ENCODE peak calls at places on chromosomes 4 and X, in five cellular contexts. One of them, this sample, is unnamed.

GRCh38 chr4:173013232-173013932 is 155.2 kb upstream of the GALNT7 start:
- DNase-seq in H9: peak
- DNase-seq in GM12878: peak
- DNase-seq in neural progenitor cell: peak
- DNase-seq in GM23248: peak
- DNase-seq in this sample: no peak

GRCh38 chr4:95638920-95639501 is 90.2 kb upstream of the UNC5C start:
- DNase-seq in GM12878: no peak
- DNase-seq in GM23248: no peak
- DNase-seq in neural progenitor cell: no peak
- DNase-seq in H9: no peak
- DNase-seq in this sample: peak

GRCh38 chrX:102863735-102864134 is 73.3 kb upstream of the RAB40AL start:
- DNase-seq in GM12878: peak
- DNase-seq in H9: peak
- DNase-seq in neural progenitor cell: peak
- DNase-seq in GM23248: peak
- DNase-seq in this sample: peak

GRCh38 chr4:151921811-151922210 is 161.0 kb upstream of the GATB start:
- DNase-seq in GM12878: no peak
- DNase-seq in H9: no peak
- DNase-seq in GM23248: peak
- DNase-seq in neural progenitor cell: no peak
- DNase-seq in this sample: peak

GRCh38 chrX:97132654-97133415 is 249.1 kb downstream of the RPA4 start:
- DNase-seq in GM12878: no peak
- DNase-seq in GM23248: no peak
- DNase-seq in neural progenitor cell: no peak
- DNase-seq in H9: no peak
- DNase-seq in this sample: no peak

GRCh38 chrX:85031505-85031904 is 27.8 kb downstream of the APOOL start:
- DNase-seq in GM23248: no peak
- DNase-seq in GM12878: no peak
- DNase-seq in H9: no peak
- DNase-seq in neural progenitor cell: no peak
- DNase-seq in this sample: no peak

GRCh38 chr4:626201-627091 is 1.1 kb downstream of the PDE6B start:
- DNase-seq in neural progenitor cell: no peak
- DNase-seq in GM23248: no peak
- DNase-seq in H9: peak
- DNase-seq in GM12878: no peak
- DNase-seq in this sample: no peak

GRCh38 chr4:85793256-85793655 is 318.3 kb downstream of the ARHGAP24 start:
- DNase-seq in GM23248: no peak
- DNase-seq in GM12878: no peak
- DNase-seq in neural progenitor cell: no peak
- DNase-seq in H9: no peak
- DNase-seq in this sample: no peak

GRCh38 chrX:129577473-129577872 is 37.4 kb downstream of the OCRL start:
- DNase-seq in GM23248: peak
- DNase-seq in neural progenitor cell: no peak
- DNase-seq in H9: no peak
- DNase-seq in GM12878: no peak
- DNase-seq in this sample: peak

GRCh38 chrX:50691820-50692219 is 122.2 kb downstream of the SHROOM4 start:
- DNase-seq in GM12878: no peak
- DNase-seq in neural progenitor cell: peak
- DNase-seq in GM23248: peak
- DNase-seq in H9: peak
- DNase-seq in this sample: peak

GRCh38 chrX:72180539-72180938 is 1.0 kb upstream of the PIN4 start:
- DNase-seq in GM23248: no peak
- DNase-seq in GM12878: no peak
- DNase-seq in neural progenitor cell: no peak
- DNase-seq in H9: no peak
- DNase-seq in this sample: no peak

GRCh38 chrX:24870143-24870542 is 145.6 kb downstream of the ARX start:
- DNase-seq in neural progenitor cell: no peak
- DNase-seq in GM12878: no peak
- DNase-seq in GM23248: peak
- DNase-seq in H9: no peak
- DNase-seq in this sample: no peak

GRCh38 chrX:41014776-41015175 is 70.5 kb upstream of the USP9X start:
- DNase-seq in neural progenitor cell: no peak
- DNase-seq in GM12878: no peak
- DNase-seq in H9: no peak
- DNase-seq in GM23248: peak
- DNase-seq in this sample: peak

GRCh38 chr4:37567781-37568180 is 118.4 kb downstream of the RELL1 start:
- DNase-seq in GM12878: no peak
- DNase-seq in neural progenitor cell: no peak
- DNase-seq in GM23248: no peak
- DNase-seq in H9: no peak
- DNase-seq in this sample: no peak

GRCh38 chr4:105471566-105472176 is 2.2 kb downstream of the PPA2 start:
- DNase-seq in GM12878: peak
- DNase-seq in GM23248: peak
- DNase-seq in H9: peak
- DNase-seq in neural progenitor cell: peak
- DNase-seq in this sample: peak

GRCh38 chr4:83889802-83890201 is 353.9 kb downstream of the GPAT3 start:
- DNase-seq in GM12878: no peak
- DNase-seq in GM23248: peak
- DNase-seq in H9: no peak
- DNase-seq in neural progenitor cell: no peak
- DNase-seq in this sample: peak

GRCh38 chrX:16930392-16930791 is 16.1 kb upstream of the REPS2 start:
- DNase-seq in H9: no peak
- DNase-seq in neural progenitor cell: peak
- DNase-seq in GM23248: no peak
- DNase-seq in GM12878: no peak
- DNase-seq in this sample: no peak

GRCh38 chrX:45322382-45322781 is 121.7 kb upstream of the DIPK2B start:
- DNase-seq in H9: peak
- DNase-seq in GM12878: no peak
- DNase-seq in neural progenitor cell: peak
- DNase-seq in GM23248: peak
- DNase-seq in this sample: peak

GRCh38 chr4:115113382-115114106 is at the start of gene NDST4:
- DNase-seq in neural progenitor cell: peak
- DNase-seq in H9: no peak
- DNase-seq in GM23248: peak
- DNase-seq in GM12878: no peak
- DNase-seq in this sample: peak

GRCh38 chr4:38664704-38665401 is 854 bp downstream of the KLF3 start:
- DNase-seq in H9: peak
- DNase-seq in neural progenitor cell: peak
- DNase-seq in GM12878: no peak
- DNase-seq in GM23248: peak
- DNase-seq in this sample: peak

GRCh38 chrX:43973249-43973672 is at the start of gene NDP:
- DNase-seq in neural progenitor cell: peak
- DNase-seq in GM12878: no peak
- DNase-seq in GM23248: peak
- DNase-seq in H9: no peak
- DNase-seq in this sample: no peak

GRCh38 chr4:150117094-150117493 is 38.8 kb downstream of the DCLK2 start:
- DNase-seq in GM23248: peak
- DNase-seq in H9: no peak
- DNase-seq in GM12878: no peak
- DNase-seq in neural progenitor cell: no peak
- DNase-seq in this sample: no peak

GRCh38 chr4:71147261-71147660 is 153.8 kb downstream of the DCK start:
- DNase-seq in neural progenitor cell: no peak
- DNase-seq in GM23248: peak
- DNase-seq in GM12878: no peak
- DNase-seq in H9: no peak
- DNase-seq in this sample: no peak

GRCh38 chrX:140500427-140500826 is 4.4 kb downstream of the SOX3 start:
- DNase-seq in H9: no peak
- DNase-seq in GM23248: no peak
- DNase-seq in neural progenitor cell: peak
- DNase-seq in GM12878: no peak
- DNase-seq in this sample: no peak

GRCh38 chr4:122163301-122163700 is 11.2 kb downstream of the BLTP1 start:
- DNase-seq in GM23248: no peak
- DNase-seq in H9: no peak
- DNase-seq in neural progenitor cell: no peak
- DNase-seq in GM12878: no peak
- DNase-seq in this sample: no peak

GRCh38 chr4:20493761-20494353 is 206.4 kb upstream of the PACRGL start:
- DNase-seq in GM12878: no peak
- DNase-seq in GM23248: peak
- DNase-seq in H9: no peak
- DNase-seq in neural progenitor cell: no peak
- DNase-seq in this sample: no peak

DNA sequence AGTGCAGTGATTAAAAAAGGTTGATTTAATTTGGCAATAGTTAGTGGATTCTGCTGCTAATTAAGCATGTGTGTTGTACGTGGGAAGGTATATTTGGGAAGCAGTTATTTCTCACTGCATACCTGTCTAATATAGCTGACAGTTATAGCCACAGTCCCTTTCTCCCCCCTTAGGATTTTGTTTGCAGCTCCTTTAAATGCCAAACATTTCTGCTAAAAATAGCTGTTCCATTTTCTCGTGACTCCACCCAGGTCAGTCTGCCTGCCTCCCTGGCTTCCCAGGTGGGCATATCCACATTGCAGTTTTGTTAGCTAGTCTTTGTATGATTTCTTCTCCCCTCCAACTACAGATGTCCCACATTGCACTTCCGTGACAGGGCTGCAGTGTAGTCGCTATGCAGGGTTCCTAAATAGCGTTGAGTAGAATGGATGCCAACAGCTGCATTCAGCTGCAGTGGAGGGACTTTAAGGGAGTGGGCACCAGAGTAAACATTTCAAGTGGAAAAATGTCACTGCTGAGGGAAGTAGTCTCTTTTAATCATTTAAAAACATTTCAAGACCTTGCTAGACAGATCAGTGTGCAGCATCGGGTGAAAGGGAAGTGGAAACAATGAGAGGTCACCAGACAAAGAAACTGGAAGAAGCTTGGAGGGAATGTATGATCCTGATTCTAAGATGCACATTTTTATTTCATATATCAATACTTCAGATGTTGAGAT is 326.3 kb downstream of the RAPGEF2 start:
- DNase-seq in GM23248: no peak
- DNase-seq in H9: no peak
- DNase-seq in GM12878: no peak
- DNase-seq in neural progenitor cell: no peak
- DNase-seq in this sample: no peak
- H3K4me2 ChIP-seq in GM23248: no peak
- H3K4me2 ChIP-seq in H9: no peak
- H3K4me2 ChIP-seq in GM12878: no peak
- H3K4me2 ChIP-seq in neural progenitor cell: no peak
- H3K4me2 ChIP-seq in this sample: no peak

GRCh38 chrX:8404443-8404842 is 60.2 kb upstream of the VCX3B start:
- DNase-seq in neural progenitor cell: peak
- DNase-seq in GM23248: no peak
- DNase-seq in H9: no peak
- DNase-seq in GM12878: no peak
- DNase-seq in this sample: peak

GRCh38 chrX:8405631-8406030 is 59.0 kb upstream of the VCX3B start:
- DNase-seq in H9: no peak
- DNase-seq in GM23248: no peak
- DNase-seq in GM12878: no peak
- DNase-seq in neural progenitor cell: no peak
- DNase-seq in this sample: no peak

DNA sequence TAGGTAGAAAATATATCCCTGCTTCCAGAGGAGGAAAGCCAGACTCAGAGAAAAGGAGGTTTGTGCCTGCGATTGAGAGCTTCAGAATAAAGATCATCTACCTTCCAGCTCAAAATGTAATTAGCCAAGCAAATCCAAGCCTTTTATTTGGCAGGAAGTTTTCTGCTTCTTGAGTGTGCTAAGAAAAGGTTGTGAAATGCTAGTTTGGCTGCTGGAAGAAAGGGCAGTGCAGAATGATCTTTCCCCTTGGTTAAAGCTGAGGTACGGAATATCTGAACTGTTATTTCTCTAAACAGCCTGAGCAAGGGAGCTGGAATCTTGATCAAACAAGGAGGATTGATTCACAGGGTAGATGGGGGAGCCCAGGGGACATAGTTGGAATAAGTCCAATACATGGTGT is 59.7 kb upstream of the VCX3B start:
- DNase-seq in neural progenitor cell: no peak
- DNase-seq in GM23248: no peak
- DNase-seq in H9: no peak
- DNase-seq in GM12878: no peak
- DNase-seq in this sample: no peak
- H3K4me2 ChIP-seq in neural progenitor cell: peak
- H3K4me2 ChIP-seq in GM23248: no peak
- H3K4me2 ChIP-seq in H9: no peak
- H3K4me2 ChIP-seq in GM12878: no peak
- H3K4me2 ChIP-seq in this sample: peak

DNA sequence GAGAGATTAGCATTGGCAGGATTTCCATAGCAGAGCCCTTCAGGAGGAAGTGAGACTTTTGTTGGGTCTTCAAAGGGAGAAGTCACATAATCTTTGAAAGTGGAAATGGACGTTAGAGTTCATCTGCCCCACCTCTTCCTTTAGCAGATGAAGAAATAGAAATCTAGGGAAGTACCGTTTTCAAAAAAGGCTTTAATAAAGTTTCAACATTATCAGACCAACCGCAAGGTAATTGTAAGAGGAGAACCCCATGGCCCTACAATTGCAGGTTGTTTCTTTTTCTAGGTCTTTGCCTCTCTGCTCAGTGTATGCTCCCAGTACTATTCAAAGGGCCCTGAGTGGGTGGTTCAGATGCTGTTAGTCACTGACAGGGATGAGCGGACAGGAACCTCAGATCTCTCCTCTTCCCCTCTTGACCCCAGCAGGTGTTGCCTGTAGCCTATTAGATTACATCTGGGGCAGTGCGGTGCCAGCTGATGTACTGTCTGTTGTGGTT is 48.6 kb upstream of the AP1S2 start:
- DNase-seq in neural progenitor cell: no peak
- DNase-seq in GM12878: peak
- DNase-seq in GM23248: no peak
- DNase-seq in H9: no peak
- DNase-seq in this sample: no peak
- H3K4me2 ChIP-seq in neural progenitor cell: no peak
- H3K4me2 ChIP-seq in GM12878: peak
- H3K4me2 ChIP-seq in GM23248: no peak
- H3K4me2 ChIP-seq in H9: no peak
- H3K4me2 ChIP-seq in this sample: no peak

DNA sequence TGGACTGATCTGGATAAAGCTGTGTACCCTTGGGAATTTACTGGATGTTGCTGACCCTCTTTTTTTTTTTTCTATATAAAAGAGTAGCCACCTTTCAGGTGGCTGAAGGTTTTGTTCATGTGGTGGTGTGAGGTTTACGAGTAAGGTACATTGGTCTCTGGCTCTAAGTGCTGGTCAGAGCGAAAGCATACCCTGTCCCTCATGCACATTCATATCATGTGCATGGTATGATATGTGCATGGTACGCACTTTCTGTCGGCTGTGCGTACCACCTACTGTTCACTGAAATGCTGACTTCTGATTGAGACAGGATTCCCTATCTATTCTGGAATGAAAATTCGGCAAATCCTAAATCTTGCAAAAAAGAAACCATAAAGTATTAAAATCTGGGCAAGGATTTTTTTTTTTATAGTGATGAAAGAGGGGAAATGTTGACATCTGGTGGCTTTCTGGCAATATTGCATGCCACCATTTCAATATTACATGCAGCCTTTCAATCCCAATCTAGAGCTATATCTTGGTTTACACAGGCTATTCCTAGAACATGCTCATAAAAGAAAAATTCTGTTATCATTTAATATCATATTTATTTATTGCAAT is 32.8 kb downstream of the FAM149A start:
- DNase-seq in neural progenitor cell: no peak
- DNase-seq in H9: no peak
- DNase-seq in GM12878: no peak
- DNase-seq in GM23248: peak
- DNase-seq in this sample: no peak
- H3K4me2 ChIP-seq in neural progenitor cell: no peak
- H3K4me2 ChIP-seq in H9: no peak
- H3K4me2 ChIP-seq in GM12878: no peak
- H3K4me2 ChIP-seq in GM23248: no peak
- H3K4me2 ChIP-seq in this sample: no peak

This sample was measured in mammary epithelial cell.